ENCODE peak calls at places on chromosomes 3 and 15, in ten cellular contexts. J is tibial nerve, Q is IMR-90, B is spleen, X is A549, S is right cardiac atrium, U is stomach, N is ovary, L is lung, R is neuronal stem cell. T is an unnamed sample. For H3K4me1, the result is how much of the 10 kb centered on the place peaks cover.

GRCh38 chr15:80891006-80891405 is 98.6 kb downstream of the MESD start:
- DNase-seq in X (no peak), S (no peak), L (no peak), U (no peak), J (no peak), R (no peak), Q (no peak), B (no peak), N (no peak), T (no peak)

GRCh38 chr3:155753038-155753647 is 8.3 kb upstream of the PLCH1 start:
- DNase-seq in Q (peak), N (no peak), R (no peak), B (no peak), L (no peak), J (no peak), X (peak), S (no peak), U (no peak), T (no peak)

GRCh38 chr15:58770519-58770856 is 614 bp upstream of the MINDY2 start:
- DNase-seq in X (no peak), U (no peak), L (no peak), S (no peak), N (no peak), R (no peak), Q (peak), B (no peak), J (peak), T (no peak)

GRCh38 chr15:27418729-27419128 is 447.7 kb downstream of the GABRG3 start:
- DNase-seq in L (no peak), J (no peak), R (peak), U (no peak), B (no peak), S (no peak), X (no peak), N (no peak), Q (no peak), T (no peak)

GRCh38 chr3:70374179-70374578 is 61.7 kb upstream of the MDFIC2 start:
- DNase-seq in L (no peak), J (no peak), N (no peak), Q (no peak), S (no peak), X (peak), R (no peak), U (no peak), B (no peak), T (no peak)

GRCh38 chr3:36649078-36649477 is 115.3 kb downstream of the DCLK3 start:
- DNase-seq in U (no peak), B (no peak), S (no peak), N (no peak), J (no peak), R (no peak), L (no peak), X (no peak), Q (no peak), T (no peak)

GRCh38 chr3:16066545-16066944 is 107.9 kb upstream of the GALNT15 start:
- DNase-seq in R (no peak), N (no peak), L (no peak), B (no peak), S (no peak), Q (no peak), J (no peak), X (no peak), U (no peak), T (no peak)

GRCh38 chr15:44034933-44035624 is 160.0 kb downstream of the FRMD5 start:
- DNase-seq in Q (peak), R (no peak), B (no peak), L (no peak), J (peak), N (no peak), X (no peak), U (no peak), S (no peak), T (no peak)

GRCh38 chr15:53716909-53717878 is 42.3 kb downstream of the WDR72 start:
- DNase-seq in L (no peak), R (no peak), U (no peak), J (no peak), X (peak), Q (no peak), N (no peak), B (no peak), S (no peak), T (no peak)

GRCh38 chr15:47824185-47824584 is 106.9 kb downstream of the SEMA6D start:
- DNase-seq in Q (no peak), J (no peak), X (no peak), L (no peak), R (no peak), U (no peak), B (no peak), S (no peak), N (no peak), T (no peak)

GRCh38 chr15:64373360-64373759 is 7.9 kb downstream of the PCLAF start:
- DNase-seq in N (no peak), B (no peak), U (no peak), J (no peak), L (no peak), R (no peak), S (no peak), X (no peak), Q (no peak), T (no peak)

DNA sequence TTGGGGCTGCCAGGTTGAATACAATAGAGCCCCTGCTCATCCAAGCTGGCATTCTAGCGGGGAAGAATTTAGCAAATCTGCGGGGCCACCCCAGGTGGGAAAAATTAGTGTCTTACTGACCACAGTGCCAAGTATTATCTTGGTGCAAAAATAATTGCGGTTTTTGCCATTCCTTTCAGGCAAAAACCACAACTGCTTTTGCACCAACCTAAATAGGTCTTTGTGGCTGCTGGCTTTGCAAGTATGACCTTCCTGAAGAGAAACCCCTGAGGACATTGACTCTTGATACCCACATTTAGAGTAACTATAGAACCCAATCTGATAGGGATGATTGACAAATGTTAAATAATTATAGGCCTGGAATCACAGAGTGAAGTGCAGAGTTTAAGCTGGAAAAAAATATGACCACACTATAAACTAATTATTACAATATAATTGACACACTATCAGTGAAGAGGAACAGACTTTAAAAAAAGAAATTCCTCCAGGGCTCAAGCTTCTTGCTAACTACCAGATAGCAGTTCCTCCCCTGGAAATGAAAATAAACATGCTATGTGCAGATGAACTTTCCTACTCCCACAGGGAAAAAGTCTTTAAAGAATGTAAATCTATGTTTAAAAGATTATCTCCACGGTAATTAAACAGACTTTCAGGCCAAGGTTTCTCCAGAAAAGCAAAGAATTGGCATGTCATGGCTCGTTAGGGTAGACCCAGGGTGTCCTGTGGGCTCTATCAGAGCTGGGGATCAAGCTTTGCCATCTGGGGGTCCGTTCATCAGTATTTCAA is 34.4 kb downstream of the CA12 start:
- DNase-seq in N (no peak), S (no peak), J (no peak), U (no peak), Q (peak), X (no peak), B (no peak), L (no peak), R (no peak), T (no peak)
- H3K4me1 ChIP-seq in N (under half), S (under half), J (under half), U (under half), Q (under half), X (half or more), B (under half), L (under half), R (under half), T (under half)

DNA sequence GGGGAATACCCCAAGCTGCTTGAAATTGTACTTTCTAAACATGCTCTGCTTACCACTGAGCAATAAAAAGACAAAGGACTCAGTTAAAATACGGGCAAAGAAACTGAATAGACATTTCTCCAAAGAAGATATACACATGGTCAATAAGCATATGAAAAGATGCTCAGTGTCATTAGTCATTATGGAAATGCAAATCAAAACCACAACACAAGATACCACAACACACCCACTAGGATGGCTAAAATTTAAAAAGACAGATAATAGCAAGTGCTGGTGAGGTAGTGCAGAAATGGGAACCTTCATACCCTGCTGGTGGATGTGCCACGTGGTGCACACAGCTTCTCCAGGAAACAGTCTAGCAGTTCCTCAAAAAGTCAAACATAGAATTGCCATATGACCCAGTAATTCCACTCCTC is 21.3 kb downstream of the LRIG1 start:
- DNase-seq in N (no peak), B (no peak), L (no peak), X (no peak), Q (no peak), R (no peak), U (no peak), S (no peak), J (no peak), T (no peak)
- H3K4me1 ChIP-seq in N (under half), B (under half), L (half or more), X (under half), Q (under half), R (half or more), U (half or more), S (under half), J (half or more), T (half or more)

GRCh38 chr15:31350771-31351170 is 24.1 kb downstream of the KLF13 start:
- DNase-seq in S (no peak), R (no peak), J (no peak), Q (no peak), X (no peak), L (no peak), U (no peak), B (no peak), N (no peak), T (no peak)
- H3K4me1 ChIP-seq in S (half or more), R (under half), J (half or more), Q (under half), X (under half), L (under half), U (half or more), B (half or more), N (under half), T (under half)

GRCh38 chr3:97967966-97968365 is 4.3 kb downstream of the RIOX2 start:
- DNase-seq in B (no peak), U (no peak), L (no peak), R (no peak), N (no peak), J (no peak), Q (no peak), S (no peak), X (no peak), T (no peak)

GRCh38 chr3:97970929-97971460 is 1.2 kb downstream of the RIOX2 start:
- DNase-seq in S (no peak), Q (no peak), L (no peak), R (no peak), X (no peak), B (no peak), U (no peak), N (no peak), J (no peak), T (no peak)

GRCh38 chr3:97968376-97968775 is 3.9 kb downstream of the RIOX2 start:
- DNase-seq in N (no peak), R (no peak), B (no peak), Q (no peak), L (no peak), J (no peak), U (no peak), S (no peak), X (no peak), T (no peak)

GRCh38 chr3:97970131-97970530 is 2.1 kb downstream of the RIOX2 start:
- DNase-seq in U (no peak), R (no peak), B (no peak), N (no peak), J (no peak), L (no peak), X (no peak), S (no peak), Q (no peak), T (no peak)

GRCh38 chr3:97969541-97969940 is 2.7 kb downstream of the RIOX2 start:
- DNase-seq in B (no peak), X (no peak), R (no peak), U (no peak), J (no peak), L (no peak), S (no peak), N (no peak), Q (no peak), T (no peak)
- H3K4me1 ChIP-seq in B (under half), X (under half), R (under half), U (half or more), J (half or more), L (under half), S (under half), N (under half), Q (under half), T (under half)

GRCh38 chr3:188360364-188360881 is 206.5 kb downstream of the LPP start:
- DNase-seq in R (no peak), X (no peak), J (no peak), U (no peak), L (no peak), Q (no peak), B (no peak), N (no peak), S (no peak), T (no peak)

GRCh38 chr3:188362405-188362831 is 208.5 kb downstream of the LPP start:
- DNase-seq in X (peak), N (no peak), R (no peak), B (no peak), U (no peak), S (no peak), J (no peak), L (no peak), Q (peak), T (no peak)

GRCh38 chr3:188353409-188353808 is 199.5 kb downstream of the LPP start:
- DNase-seq in Q (no peak), B (no peak), L (no peak), R (no peak), U (no peak), J (no peak), S (no peak), N (no peak), X (no peak), T (no peak)

GRCh38 chr3:188361888-188362287 is 207.9 kb downstream of the LPP start:
- DNase-seq in R (no peak), S (no peak), U (no peak), N (no peak), X (no peak), L (no peak), Q (no peak), B (no peak), J (no peak), T (no peak)

DNA sequence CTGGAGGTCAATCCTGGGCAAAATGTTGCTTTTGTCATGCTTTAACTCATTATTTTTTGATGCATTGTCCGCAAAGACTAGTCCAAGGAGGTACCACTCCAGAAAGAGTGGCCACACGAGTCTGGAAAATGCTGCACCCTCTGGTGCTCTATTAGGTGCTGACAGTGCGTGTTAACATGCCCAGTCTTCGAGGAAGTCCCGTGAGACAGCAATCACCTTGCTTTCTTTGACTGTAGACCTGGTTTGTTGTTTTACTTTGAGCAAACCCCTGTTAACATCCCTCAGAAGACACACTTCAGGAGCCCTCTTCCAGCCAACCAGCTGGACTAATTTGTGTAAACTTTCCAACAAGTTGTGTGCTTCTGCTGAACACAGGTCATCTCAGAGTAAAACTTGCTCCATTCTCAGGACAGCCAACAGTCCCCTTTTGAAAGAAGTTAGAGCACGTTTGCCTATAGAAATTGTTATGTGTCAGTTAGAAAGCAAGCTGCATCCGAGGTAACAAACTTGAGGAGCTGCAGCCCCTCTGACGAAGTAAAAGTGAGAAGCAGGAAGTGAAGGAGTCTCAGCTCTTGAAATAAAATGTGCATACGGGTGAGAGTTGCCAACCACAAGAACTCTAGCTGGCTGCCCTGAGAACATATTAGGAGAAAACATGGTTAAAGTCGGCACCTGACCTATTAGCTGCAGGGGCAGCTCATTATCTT is 205.0 kb downstream of the LPP start:
- DNase-seq in Q (no peak), B (no peak), S (no peak), U (no peak), L (no peak), N (no peak), X (no peak), R (no peak), J (no peak), T (no peak)
- H3K4me1 ChIP-seq in Q (under half), B (under half), S (under half), U (half or more), L (under half), N (under half), X (under half), R (under half), J (under half), T (under half)

GRCh38 chr3:129562803-129563202 is 19.8 kb downstream of the H1-8 start:
- DNase-seq in S (peak), R (no peak), X (no peak), Q (no peak), J (no peak), N (no peak), B (no peak), L (no peak), U (no peak), T (no peak)
- H3K4me1 ChIP-seq in S (under half), R (under half), X (under half), Q (under half), J (half or more), N (under half), B (half or more), L (under half), U (half or more), T (under half)

GRCh38 chr15:65409284-65409631 is 13.5 kb downstream of the IGDCC4 start:
- DNase-seq in L (no peak), Q (peak), N (no peak), U (no peak), S (no peak), X (no peak), J (no peak), R (no peak), B (no peak), T (no peak)

GRCh38 chr15:65406402-65407000 is 16.2 kb downstream of the IGDCC4 start:
- DNase-seq in X (no peak), U (no peak), J (no peak), L (no peak), N (no peak), S (no peak), Q (no peak), B (no peak), R (no peak), T (no peak)

GRCh38 chr15:65410972-65411371 is 11.8 kb downstream of the IGDCC4 start:
- DNase-seq in L (no peak), J (no peak), X (no peak), U (no peak), R (no peak), Q (no peak), N (no peak), B (no peak), S (no peak), T (no peak)

GRCh38 chr15:65410036-65410435 is 12.7 kb downstream of the IGDCC4 start:
- DNase-seq in B (peak), S (no peak), U (no peak), N (no peak), X (no peak), Q (no peak), L (no peak), R (no peak), J (no peak), T (no peak)

DNA sequence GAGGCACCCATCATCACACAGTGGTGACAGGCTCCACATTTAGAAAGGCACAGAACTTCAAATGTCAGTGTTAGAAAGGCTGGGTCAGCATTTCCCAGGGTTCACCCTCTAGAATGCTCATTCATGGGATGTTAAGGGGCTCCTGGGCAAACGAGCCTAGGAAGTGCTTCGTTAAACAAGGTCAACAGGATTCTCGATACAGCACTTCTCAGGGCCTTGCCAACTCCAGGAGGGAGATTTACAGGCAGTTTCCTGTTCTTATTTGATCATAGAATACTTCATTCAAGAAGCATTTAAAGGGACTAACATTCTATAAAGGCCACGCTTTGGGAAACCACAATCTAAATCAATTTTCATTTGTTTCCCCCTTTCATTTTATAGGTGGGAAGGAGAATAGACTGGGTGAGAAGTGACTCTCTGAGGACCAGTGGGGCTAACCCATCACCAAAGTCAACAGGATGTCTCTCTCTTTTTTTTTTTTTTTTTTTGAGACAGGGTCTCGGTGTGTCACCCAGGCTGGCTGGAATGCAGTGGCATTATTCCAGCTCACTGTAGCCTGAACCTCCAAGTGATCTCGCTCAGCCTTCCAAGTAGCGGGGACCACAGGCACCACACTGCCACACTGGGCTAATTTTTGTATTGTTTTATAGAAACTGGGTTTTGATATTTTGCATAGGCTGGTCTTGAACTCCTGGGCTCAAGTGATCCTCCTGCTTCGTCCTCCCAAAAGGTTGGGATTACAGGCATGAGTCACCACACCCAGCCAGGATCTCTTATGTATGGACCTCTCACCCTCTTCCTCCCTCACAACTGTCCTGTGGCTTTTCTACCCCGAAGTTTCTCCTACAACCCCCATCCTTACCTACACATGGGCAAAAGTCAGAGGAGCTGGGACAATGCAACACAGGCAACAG is 14.1 kb downstream of the IGDCC4 start:
- DNase-seq in U (no peak), B (peak), X (no peak), L (no peak), R (no peak), N (no peak), S (no peak), Q (peak), J (no peak), T (no peak)
- H3K4me1 ChIP-seq in U (under half), B (under half), X (under half), L (under half), R (under half), N (under half), S (under half), Q (under half), J (under half), T (under half)

GRCh38 chr3:172134352-172134751 is 95.0 kb downstream of the FNDC3B start:
- DNase-seq in N (no peak), U (no peak), X (no peak), B (no peak), Q (no peak), J (no peak), R (no peak), S (no peak), L (no peak), T (no peak)
- H3K4me1 ChIP-seq in N (under half), U (half or more), X (half or more), B (half or more), Q (under half), J (half or more), R (under half), S (under half), L (under half), T (under half)

DNA sequence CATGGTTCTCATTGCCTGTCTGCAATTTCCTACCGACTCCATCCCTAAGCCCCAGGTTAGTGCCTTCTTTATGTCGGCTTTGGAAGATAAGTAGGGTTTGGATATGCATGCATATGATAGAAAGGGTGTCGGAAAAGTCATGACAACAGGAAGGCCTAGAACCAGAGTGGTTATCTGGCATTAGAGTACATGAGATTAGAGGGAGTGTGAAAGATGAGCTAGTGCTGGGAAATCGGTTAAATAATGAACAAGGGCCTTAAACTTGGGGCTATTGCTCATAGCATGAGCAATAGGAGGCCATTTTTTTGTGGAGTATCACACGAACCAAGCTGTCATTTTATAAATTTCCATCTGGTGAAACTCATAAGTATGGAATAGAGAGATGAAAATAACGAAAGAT is 54.0 kb upstream of the LPP start:
- DNase-seq in R (no peak), X (no peak), N (no peak), U (no peak), J (no peak), B (no peak), S (no peak), L (no peak), Q (no peak), T (no peak)
- H3K4me1 ChIP-seq in R (under half), X (under half), N (under half), U (under half), J (under half), B (under half), S (under half), L (under half), Q (under half), T (under half)